ENCODE peak calls at places on chromosomes 13 and 19, in four cellular contexts. One of them, this sample, is unnamed.
A peak's percentile ranks its signal among the peaks of the same experiment; 100 is the strongest.

GRCh38 chr19:48477696-48478338 is 8.6 kb downstream of the CYTH2 start:
- DNase-seq in HCT116: no peak
- DNase-seq in K562: no peak
- DNase-seq in HepG2: no peak
- DNase-seq in this sample: peak; percentile 30

GRCh38 chr13:112131740-112132113 is 64.8 kb downstream of the SOX1 start:
- DNase-seq in HCT116: no peak
- DNase-seq in K562: no peak
- DNase-seq in HepG2: no peak
- DNase-seq in this sample: no peak

GRCh38 chr13:111893071-111893606 is 173.8 kb upstream of the SOX1 start:
- DNase-seq in HCT116: no peak
- DNase-seq in K562: no peak
- DNase-seq in HepG2: no peak
- DNase-seq in this sample: no peak

GRCh38 chr19:19732579-19733501 is at the start of gene ZNF14:
- DNase-seq in HCT116: peak; percentile 91
- DNase-seq in K562: peak; percentile 99
- DNase-seq in HepG2: peak; percentile 91
- DNase-seq in this sample: peak; percentile 98

GRCh38 chr19:50932018-50932689 is 20.7 kb downstream of the KLK5 start:
- DNase-seq in HCT116: peak; percentile 93
- DNase-seq in K562: no peak
- DNase-seq in HepG2: no peak
- DNase-seq in this sample: no peak

GRCh38 chr19:51018745-51019543 is 565 bp downstream of the KLK10 start:
- DNase-seq in HCT116: no peak
- DNase-seq in K562: no peak
- DNase-seq in HepG2: no peak
- DNase-seq in this sample: no peak

GRCh38 chr13:106418556-106418955 is 116.9 kb downstream of the EFNB2 start:
- DNase-seq in HCT116: no peak
- DNase-seq in K562: no peak
- DNase-seq in HepG2: no peak
- DNase-seq in this sample: peak; percentile 66

GRCh38 chr19:49210108-49210900 is 52.7 kb downstream of the TRPM4 start:
- DNase-seq in HCT116: no peak
- DNase-seq in K562: peak; percentile 93
- DNase-seq in HepG2: no peak
- DNase-seq in this sample: peak; percentile 69

GRCh38 chr19:47331931-47332547 is at the start of gene C5AR2:
- DNase-seq in HCT116: no peak
- DNase-seq in K562: no peak
- DNase-seq in HepG2: no peak
- DNase-seq in this sample: no peak

GRCh38 chr19:51253088-51253806 is 2.4 kb downstream of the SIGLECL1 start:
- DNase-seq in HCT116: no peak
- DNase-seq in K562: no peak
- DNase-seq in HepG2: no peak
- DNase-seq in this sample: no peak

GRCh38 chr19:1253514-1254080 is 5.2 kb downstream of the MIDN start:
- DNase-seq in HCT116: no peak
- DNase-seq in K562: no peak
- DNase-seq in HepG2: peak; percentile 85
- DNase-seq in this sample: no peak

DNA sequence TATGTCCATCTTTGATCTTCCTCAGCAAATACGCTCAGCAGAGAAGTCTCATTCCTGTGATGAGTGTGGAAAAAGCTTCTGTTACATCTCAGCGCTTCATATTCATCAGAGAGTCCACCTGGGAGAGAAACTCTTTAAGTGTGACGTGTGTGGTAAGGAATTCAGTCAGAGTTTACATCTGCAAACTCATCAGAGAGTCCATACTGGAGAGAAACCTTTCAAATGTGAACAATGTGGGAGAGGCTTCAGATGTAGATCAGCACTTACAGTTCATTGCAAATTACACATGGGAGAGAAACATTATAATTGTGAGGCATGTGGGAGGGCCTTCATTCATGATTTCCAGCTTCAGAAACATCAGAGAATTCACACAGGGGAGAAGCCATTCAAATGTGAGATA is 5.7 kb upstream of the ZNF284 start:
- DNase-seq in HCT116: no peak
- DNase-seq in K562: no peak
- DNase-seq in HepG2: peak; percentile 42
- DNase-seq in this sample: no peak
- TF ChIP-seq ELF1 in HCT116: no peak
- TF ChIP-seq ELF1 in K562: no peak
- TF ChIP-seq ELF1 in HepG2: no peak
- TF ChIP-seq ELF1 in this sample: no peak

DNA sequence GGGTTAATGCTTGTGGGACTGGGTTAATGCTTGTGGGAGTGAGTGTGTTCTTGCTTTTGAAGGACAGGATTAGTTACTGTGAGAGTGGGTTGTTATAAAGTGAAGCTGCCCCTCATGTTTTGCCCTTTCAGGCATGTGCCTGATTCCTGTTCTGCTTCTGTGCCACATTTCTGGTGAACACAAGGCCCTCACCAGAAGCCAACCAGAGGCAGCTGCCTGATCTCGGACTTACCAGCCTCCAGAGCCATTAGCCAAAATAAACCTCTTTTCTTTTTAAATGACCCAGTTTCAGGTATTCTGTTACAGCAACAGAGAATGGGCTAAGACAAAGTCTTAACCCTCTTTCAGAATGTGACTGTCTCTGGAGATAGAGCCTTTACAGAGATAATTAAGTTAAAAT is 113.3 kb upstream of the TMTC4 start:
- DNase-seq in HCT116: no peak
- DNase-seq in K562: no peak
- DNase-seq in HepG2: no peak
- DNase-seq in this sample: no peak
- TF ChIP-seq ELF1 in HCT116: no peak
- TF ChIP-seq ELF1 in K562: no peak
- TF ChIP-seq ELF1 in HepG2: no peak
- TF ChIP-seq ELF1 in this sample: no peak

GRCh38 chr13:89076622-89077021 is 1405.5 kb downstream of the SLITRK5 start:
- DNase-seq in HCT116: no peak
- DNase-seq in K562: no peak
- DNase-seq in HepG2: no peak
- DNase-seq in this sample: no peak
- TF ChIP-seq ELF1 in HCT116: no peak
- TF ChIP-seq ELF1 in K562: no peak
- TF ChIP-seq ELF1 in HepG2: no peak
- TF ChIP-seq ELF1 in this sample: no peak

GRCh38 chr13:65921933-65922332 is 1308.2 kb downstream of the PCDH9 start:
- DNase-seq in HCT116: no peak
- DNase-seq in K562: no peak
- DNase-seq in HepG2: no peak
- DNase-seq in this sample: no peak
- TF ChIP-seq ELF1 in HCT116: no peak
- TF ChIP-seq ELF1 in K562: no peak
- TF ChIP-seq ELF1 in HepG2: no peak
- TF ChIP-seq ELF1 in this sample: no peak

GRCh38 chr13:37884026-37884425 is 14.5 kb upstream of the TRPC4 start:
- DNase-seq in HCT116: no peak
- DNase-seq in K562: no peak
- DNase-seq in HepG2: no peak
- DNase-seq in this sample: no peak

GRCh38 chr13:37878921-37879320 is 9.3 kb upstream of the TRPC4 start:
- DNase-seq in HCT116: no peak
- DNase-seq in K562: no peak
- DNase-seq in HepG2: no peak
- DNase-seq in this sample: no peak

GRCh38 chr13:37878496-37878895 is 8.9 kb upstream of the TRPC4 start:
- DNase-seq in HCT116: no peak
- DNase-seq in K562: no peak
- DNase-seq in HepG2: no peak
- DNase-seq in this sample: no peak
- TF ChIP-seq ELF1 in HCT116: no peak
- TF ChIP-seq ELF1 in K562: no peak
- TF ChIP-seq ELF1 in HepG2: no peak
- TF ChIP-seq ELF1 in this sample: no peak

GRCh38 chr13:40403509-40404241 is 262.8 kb downstream of the FOXO1 start:
- DNase-seq in HCT116: no peak
- DNase-seq in K562: no peak
- DNase-seq in HepG2: no peak
- DNase-seq in this sample: no peak
- TF ChIP-seq ELF1 in HCT116: no peak
- TF ChIP-seq ELF1 in K562: no peak
- TF ChIP-seq ELF1 in HepG2: no peak
- TF ChIP-seq ELF1 in this sample: no peak

This sample was measured in SK-N-SH.